ENCODE peak calls at places on chromosomes 2 and 18, in five cellular contexts. I is GM06990, O is MM.1S, V is Peyer's patch, K is tibial artery. N is an unnamed sample. For H3K36me3, the result is how much of the 10 kb centered on the place peaks cover.

GRCh38 chr2:161915121-161915520 is 158.9 kb downstream of the DPP4 start:
- DNase-seq in I (no peak), O (no peak), V (no peak), K (no peak), N (no peak)

GRCh38 chr2:64482765-64483504 is 29.0 kb downstream of the LGALSL start:
- DNase-seq in I (no peak), O (no peak), V (peak), K (no peak), N (no peak)

GRCh38 chr18:76673281-76674005 is 148.9 kb upstream of the ZNF236 start:
- DNase-seq in I (no peak), O (no peak), V (no peak), K (no peak), N (no peak)

GRCh38 chr2:207775471-207775870 is 5.8 kb upstream of the FZD5 start:
- DNase-seq in I (no peak), O (no peak), V (peak), K (no peak), N (no peak)

GRCh38 chr2:127888772-127889171 is 3.0 kb upstream of the AMMECR1L start:
- DNase-seq in I (no peak), O (no peak), V (no peak), K (no peak), N (no peak)

GRCh38 chr2:28359222-28360065 is 33.2 kb upstream of the FOSL2 start:
- DNase-seq in I (peak), O (peak), V (peak), K (no peak), N (no peak)

GRCh38 chr2:227308784-227309183 is 16.3 kb upstream of the MFF start:
- DNase-seq in I (peak), O (peak), V (no peak), K (no peak), N (peak)

GRCh38 chr18:64017870-64018269 is 48.0 kb downstream of the SERPINB8 start:
- DNase-seq in I (no peak), O (peak), V (no peak), K (no peak), N (no peak)

GRCh38 chr2:127486247-127486912 is 39.9 kb downstream of the IWS1 start:
- DNase-seq in I (no peak), O (no peak), V (no peak), K (no peak), N (no peak)

GRCh38 chr18:38362286-38362792 is 796.7 kb upstream of the CELF4 start:
- DNase-seq in I (no peak), O (no peak), V (no peak), K (no peak), N (no peak)

GRCh38 chr18:46385124-46385523 is 271.9 kb downstream of the LOXHD1 start:
- DNase-seq in I (no peak), O (no peak), V (no peak), K (no peak), N (no peak)

GRCh38 chr18:27277554-27277953 is 92.4 kb upstream of the CHST9 start:
- DNase-seq in I (no peak), O (no peak), V (no peak), K (no peak), N (no peak)

GRCh38 chr2:40820319-40820718 is 368.4 kb upstream of the SLC8A1 start:
- DNase-seq in I (no peak), O (no peak), V (no peak), K (no peak), N (no peak)
- TF ChIP-seq CTCF in I (no peak), O (peak), V (no peak), K (no peak), N (no peak)

DNA sequence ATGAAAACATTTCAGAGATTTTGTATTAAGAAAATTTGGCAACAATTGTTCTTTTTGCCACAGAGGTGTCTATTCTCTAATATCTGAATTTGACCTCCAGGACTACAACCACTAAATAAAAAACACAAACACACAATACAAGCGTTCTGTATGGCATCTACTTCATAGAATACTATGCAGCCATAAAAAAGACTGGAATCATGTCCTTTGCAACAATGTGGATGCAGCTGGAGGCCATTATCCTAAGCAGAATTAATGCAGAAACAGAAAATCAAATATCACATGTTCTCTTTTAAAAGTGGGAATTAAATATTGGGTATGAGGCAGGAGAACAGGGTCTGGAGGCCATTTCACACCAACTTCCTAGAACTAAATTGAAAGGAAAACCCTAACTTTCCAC is 19.5 kb downstream of the SLC25A12 start:
- DNase-seq in I (no peak), O (no peak), V (no peak), K (no peak), N (no peak)
- H3K36me3 ChIP-seq in I (under half), O (under half), V (under half), K (under half), N (under half)

DNA sequence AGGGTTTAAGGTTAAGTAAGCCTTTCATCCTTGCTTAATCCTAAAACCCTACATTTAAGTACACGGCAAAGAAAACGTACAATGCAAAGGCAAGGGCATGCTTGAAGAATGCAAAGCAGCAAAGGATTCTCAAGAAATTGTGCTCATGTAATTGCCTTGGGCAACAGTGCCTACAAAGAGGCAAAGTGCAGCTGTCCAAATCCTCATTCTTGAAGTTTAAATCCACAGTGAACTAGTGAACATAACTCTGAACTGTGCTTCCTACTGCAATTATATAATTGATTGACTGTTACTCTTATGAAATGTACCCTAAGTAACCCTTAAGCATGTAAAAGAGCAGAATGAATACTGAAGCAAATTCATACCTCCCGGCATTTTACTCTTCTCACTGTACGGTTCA is 85.4 kb downstream of the MAP3K20 start:
- DNase-seq in I (no peak), O (no peak), V (no peak), K (no peak), N (no peak)
- H3K4me3 ChIP-seq in I (no peak), O (no peak), V (no peak), K (no peak), N (no peak)

DNA sequence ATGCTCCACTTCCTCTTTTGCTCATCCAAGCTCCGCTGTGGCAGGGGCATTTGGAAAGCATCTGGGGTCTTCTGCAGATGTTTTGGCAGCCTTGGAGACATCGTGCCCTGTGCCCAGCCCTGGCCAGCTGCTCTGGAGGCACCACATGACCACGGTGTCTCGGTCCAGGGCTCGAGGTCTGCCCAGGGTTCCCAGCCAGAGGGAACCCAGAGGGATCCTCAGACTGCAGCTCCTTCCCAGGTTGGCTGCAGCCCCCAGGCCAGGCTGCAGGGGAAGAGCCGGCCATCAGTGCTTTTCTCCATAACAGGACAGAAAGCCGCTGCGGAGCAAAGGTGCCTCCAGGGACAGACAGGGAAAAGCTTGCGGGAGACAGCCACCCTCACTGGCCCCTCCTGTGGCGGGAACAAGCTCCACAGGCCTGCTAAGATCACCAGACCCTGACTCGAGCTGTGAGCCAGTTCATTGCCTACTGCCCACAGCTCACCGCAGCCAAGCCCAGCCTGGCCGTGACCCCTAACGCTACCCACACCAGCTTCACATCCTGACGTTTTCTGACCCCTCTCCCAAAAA is 74.7 kb downstream of the SMAD7 start:
- DNase-seq in I (no peak), O (no peak), V (no peak), K (peak), N (no peak)
- TF ChIP-seq CTCF in I (no peak), O (no peak), V (no peak), K (peak), N (no peak)

N was measured in gastrocnemius medialis.